ENCODE peak calls at places on chromosomes 4 and X, in four cellular contexts. One of them, this sample, is unnamed.

GRCh38 chr4:182447938-182448280 is 204.7 kb downstream of the TENM3 start:
- DNase-seq in tibial nerve: no peak
- DNase-seq in H1: no peak
- DNase-seq in SK-N-SH: no peak
- DNase-seq in this sample: no peak

GRCh38 chr4:11355224-11355623 is 73.5 kb downstream of the HS3ST1 start:
- DNase-seq in tibial nerve: no peak
- DNase-seq in H1: no peak
- DNase-seq in SK-N-SH: no peak
- DNase-seq in this sample: no peak

GRCh38 chr4:6437682-6438264 is 34.6 kb downstream of the PPP2R2C start:
- DNase-seq in SK-N-SH: no peak
- DNase-seq in H1: no peak
- DNase-seq in tibial nerve: no peak
- DNase-seq in this sample: no peak

GRCh38 chr4:7041851-7042696 is 1.1 kb upstream of the TADA2B start:
- DNase-seq in tibial nerve: peak
- DNase-seq in SK-N-SH: peak
- DNase-seq in H1: no peak
- DNase-seq in this sample: peak

GRCh38 chrX:129433461-129433860 is 89.8 kb downstream of the SMARCA1 start:
- DNase-seq in SK-N-SH: no peak
- DNase-seq in H1: no peak
- DNase-seq in tibial nerve: no peak
- DNase-seq in this sample: no peak

GRCh38 chrX:47026198-47026597 is 52.0 kb upstream of the RGN start:
- DNase-seq in SK-N-SH: no peak
- DNase-seq in H1: no peak
- DNase-seq in tibial nerve: no peak
- DNase-seq in this sample: no peak

GRCh38 chr4:3328814-3329663 is 36.2 kb downstream of the RGS12 start:
- DNase-seq in H1: no peak
- DNase-seq in tibial nerve: no peak
- DNase-seq in SK-N-SH: no peak
- DNase-seq in this sample: no peak

GRCh38 chr4:102780476-102781144 is 19.8 kb upstream of the MANBA start:
- DNase-seq in SK-N-SH: no peak
- DNase-seq in tibial nerve: no peak
- DNase-seq in H1: no peak
- DNase-seq in this sample: no peak

GRCh38 chr4:18075823-18076433 is 54.4 kb upstream of the LCORL start:
- DNase-seq in H1: peak
- DNase-seq in SK-N-SH: peak
- DNase-seq in tibial nerve: no peak
- DNase-seq in this sample: no peak

GRCh38 chr4:88610771-88611170 is 18.5 kb downstream of the HERC3 start:
- DNase-seq in tibial nerve: no peak
- DNase-seq in H1: no peak
- DNase-seq in SK-N-SH: no peak
- DNase-seq in this sample: no peak

GRCh38 chr4:72094054-72094780 is 62.4 kb downstream of the NPFFR2 start:
- DNase-seq in H1: no peak
- DNase-seq in tibial nerve: no peak
- DNase-seq in SK-N-SH: no peak
- DNase-seq in this sample: no peak

GRCh38 chr4:182221987-182222386 is 21.2 kb upstream of the TENM3 start:
- DNase-seq in tibial nerve: no peak
- DNase-seq in H1: no peak
- DNase-seq in SK-N-SH: no peak
- DNase-seq in this sample: no peak

GRCh38 chrX:68462197-68462596 is 28.9 kb upstream of the OPHN1 start:
- DNase-seq in tibial nerve: no peak
- DNase-seq in H1: no peak
- DNase-seq in SK-N-SH: no peak
- DNase-seq in this sample: no peak

GRCh38 chr4:77600521-77601451 is 4.8 kb upstream of the CXCL13 start:
- DNase-seq in SK-N-SH: peak
- DNase-seq in H1: no peak
- DNase-seq in tibial nerve: no peak
- DNase-seq in this sample: peak

GRCh38 chrX:39692796-39693195 is 405.0 kb downstream of the BCOR start:
- DNase-seq in H1: no peak
- DNase-seq in tibial nerve: no peak
- DNase-seq in SK-N-SH: no peak
- DNase-seq in this sample: no peak
- TF ChIP-seq EP300 in H1: no peak
- TF ChIP-seq EP300 in tibial nerve: no peak
- TF ChIP-seq EP300 in SK-N-SH: no peak
- TF ChIP-seq EP300 in this sample: no peak

GRCh38 chr4:158190736-158191135 is 17.9 kb upstream of the GASK1B start:
- DNase-seq in tibial nerve: no peak
- DNase-seq in H1: no peak
- DNase-seq in SK-N-SH: no peak
- DNase-seq in this sample: no peak
- TF ChIP-seq EP300 in tibial nerve: no peak
- TF ChIP-seq EP300 in H1: no peak
- TF ChIP-seq EP300 in SK-N-SH: no peak
- TF ChIP-seq EP300 in this sample: no peak

DNA sequence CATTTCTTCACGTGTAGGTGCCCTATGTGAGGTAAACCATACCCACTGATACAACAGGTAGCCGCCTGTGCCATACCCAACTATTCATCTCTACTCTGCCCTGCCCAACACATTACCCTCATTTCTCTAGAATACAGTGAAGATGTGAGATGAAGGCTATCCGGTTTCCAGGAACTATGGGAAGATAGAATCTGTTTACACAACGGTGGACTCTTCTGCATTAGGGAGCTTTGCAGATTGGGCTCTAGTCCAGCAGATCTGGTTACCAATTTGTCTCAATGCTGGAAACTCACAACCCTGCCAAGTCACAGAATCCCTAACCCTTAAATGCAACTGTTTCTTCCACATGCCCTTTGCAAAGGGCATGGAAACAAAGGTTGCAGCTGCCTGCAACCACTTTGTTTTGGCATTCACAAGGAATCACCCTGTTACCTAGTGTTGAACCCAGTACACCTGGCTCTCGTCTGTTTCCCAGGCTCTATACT is 6.4 kb upstream of the SLAIN2 start:
- DNase-seq in tibial nerve: no peak
- DNase-seq in SK-N-SH: no peak
- DNase-seq in H1: no peak
- DNase-seq in this sample: no peak
- TF ChIP-seq EP300 in tibial nerve: no peak
- TF ChIP-seq EP300 in SK-N-SH: no peak
- TF ChIP-seq EP300 in H1: no peak
- TF ChIP-seq EP300 in this sample: no peak

GRCh38 chr4:79211490-79211889 is 114.4 kb downstream of the NAA11 start:
- DNase-seq in SK-N-SH: no peak
- DNase-seq in tibial nerve: no peak
- DNase-seq in H1: no peak
- DNase-seq in this sample: no peak
- TF ChIP-seq EP300 in SK-N-SH: no peak
- TF ChIP-seq EP300 in tibial nerve: no peak
- TF ChIP-seq EP300 in H1: no peak
- TF ChIP-seq EP300 in this sample: no peak

DNA sequence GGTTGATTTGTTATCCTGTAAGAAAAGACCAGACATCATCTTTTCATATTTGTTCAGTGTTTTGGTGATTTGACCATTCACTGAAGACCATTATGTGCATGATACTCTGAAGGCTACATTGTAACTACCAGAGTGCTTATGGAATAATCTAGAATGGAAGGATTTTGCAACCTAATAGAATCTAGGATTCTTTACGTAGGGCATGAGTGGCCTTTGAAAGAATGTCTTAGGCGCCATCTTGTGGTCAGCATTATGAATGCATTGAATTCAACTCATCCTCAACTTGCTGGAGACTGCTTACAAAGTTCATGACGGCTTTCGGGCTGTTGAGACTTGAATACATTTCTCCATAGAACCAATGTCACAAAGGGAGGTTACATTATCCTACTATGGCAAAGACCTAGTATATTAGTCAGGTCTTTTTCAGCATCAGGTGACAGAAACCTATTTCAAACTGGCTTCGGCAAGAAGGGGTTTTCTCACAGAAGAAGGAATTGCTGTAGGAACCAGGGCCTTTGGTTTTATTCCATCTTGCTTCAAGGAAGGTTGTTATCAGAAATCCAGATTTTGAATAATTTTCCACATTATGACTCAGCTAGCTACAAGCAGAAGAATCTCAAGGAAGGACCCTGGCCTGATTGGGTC is 104.1 kb downstream of the GPAT3 start:
- DNase-seq in H1: no peak
- DNase-seq in SK-N-SH: peak
- DNase-seq in tibial nerve: no peak
- DNase-seq in this sample: no peak
- TF ChIP-seq EP300 in H1: no peak
- TF ChIP-seq EP300 in SK-N-SH: no peak
- TF ChIP-seq EP300 in tibial nerve: no peak
- TF ChIP-seq EP300 in this sample: no peak

DNA sequence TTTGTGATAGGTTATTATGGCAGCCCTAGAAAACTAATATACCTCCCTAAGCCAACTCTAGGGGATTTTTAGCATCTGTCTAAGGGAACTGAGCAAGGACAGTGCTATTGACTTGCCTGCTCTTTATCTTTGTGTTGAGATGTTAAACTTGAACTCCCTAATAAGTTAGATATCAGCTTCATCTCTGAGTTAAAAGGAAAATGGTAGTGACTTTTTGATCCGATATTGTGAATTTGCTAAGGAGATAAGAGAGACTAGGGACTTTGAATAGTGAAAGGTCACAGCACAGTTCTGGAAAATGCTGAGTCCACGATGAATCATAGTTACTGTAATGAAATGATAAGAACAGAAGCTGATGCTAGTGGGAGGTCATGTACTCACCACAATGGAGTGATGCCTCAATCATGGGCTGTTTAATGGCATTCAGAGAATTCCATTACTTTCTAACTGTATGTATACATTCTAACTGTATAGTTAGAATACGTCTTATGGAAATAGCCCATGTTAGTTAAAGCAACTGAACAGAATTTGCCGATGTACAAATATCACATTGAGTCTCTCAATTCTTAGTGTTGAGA is 147.2 kb downstream of the GLRA3 start:
- DNase-seq in H1: no peak
- DNase-seq in tibial nerve: no peak
- DNase-seq in SK-N-SH: no peak
- DNase-seq in this sample: no peak
- TF ChIP-seq EP300 in H1: no peak
- TF ChIP-seq EP300 in tibial nerve: no peak
- TF ChIP-seq EP300 in SK-N-SH: no peak
- TF ChIP-seq EP300 in this sample: no peak

GRCh38 chr4:177441803-177442622 is at the start of gene AGA:
- DNase-seq in H1: peak
- DNase-seq in tibial nerve: peak
- DNase-seq in SK-N-SH: peak
- DNase-seq in this sample: peak
- TF ChIP-seq EP300 in H1: no peak
- TF ChIP-seq EP300 in tibial nerve: peak
- TF ChIP-seq EP300 in SK-N-SH: no peak
- TF ChIP-seq EP300 in this sample: no peak

This sample was measured in upper lobe of left lung.